ENCODE peak calls at places on chromosomes 11 and 22, in seven cellular contexts. R is H1, Y is SK-N-SH, C is HCT116, L is HepG2, V is GM12878, F is K562. P is an unnamed sample. For H3K4me1 and H3K9me3, the result is how much of the 10 kb centered on the place peaks cover.

GRCh38 chr22:42962295-42963230 is 52.4 kb downstream of the PACSIN2 start:
- DNase-seq in F (no peak), Y (no peak), C (no peak), R (no peak), V (no peak), L (no peak), P (no peak)

GRCh38 chr11:47234669-47235075 is 13.9 kb downstream of the ACP2 start:
- DNase-seq in V (no peak), L (no peak), R (no peak), Y (peak), F (no peak), C (no peak), P (no peak)

GRCh38 chr11:125170406-125171031 is 6.0 kb downstream of the PKNOX2 start:
- DNase-seq in C (no peak), R (no peak), L (no peak), Y (peak), V (no peak), F (peak), P (no peak)

GRCh38 chr22:25623310-25623734 is 58.8 kb downstream of the GRK3 start:
- DNase-seq in V (peak), Y (no peak), R (no peak), C (no peak), L (no peak), F (no peak), P (no peak)

GRCh38 chr11:47004595-47005033 is 68.1 kb downstream of the CSTPP1 start:
- DNase-seq in V (no peak), F (peak), R (no peak), C (no peak), Y (peak), L (peak), P (no peak)

GRCh38 chr22:19646383-19646782 is 67.9 kb upstream of the SEPTIN5 start:
- DNase-seq in C (no peak), Y (no peak), R (no peak), L (no peak), V (no peak), F (no peak), P (no peak)

GRCh38 chr11:119218141-119218878 is 12.2 kb downstream of the CBL start:
- DNase-seq in L (no peak), F (no peak), C (peak), Y (no peak), V (no peak), R (no peak), P (no peak)

GRCh38 chr11:49432242-49432848 is 223.9 kb upstream of the FOLH1 start:
- DNase-seq in F (no peak), V (no peak), L (no peak), R (no peak), Y (no peak), C (no peak), P (no peak)

GRCh38 chr22:48335442-48336139 is 1492.1 kb downstream of the BRD1 start:
- DNase-seq in C (no peak), L (no peak), R (no peak), V (no peak), Y (no peak), F (no peak), P (no peak)
- H3K4me1 ChIP-seq in C (under half), L (under half), R (under half), V (under half), Y (under half), F (under half), P (under half)

GRCh38 chr22:35510951-35511350 is 29.7 kb upstream of the RASD2 start:
- DNase-seq in C (no peak), R (no peak), V (no peak), F (no peak), Y (no peak), L (no peak), P (no peak)

GRCh38 chr22:35509451-35509850 is 31.2 kb upstream of the RASD2 start:
- DNase-seq in F (no peak), R (no peak), Y (no peak), V (no peak), C (no peak), L (no peak), P (no peak)

GRCh38 chr22:35514366-35514765 is 26.3 kb upstream of the RASD2 start:
- DNase-seq in R (no peak), L (no peak), C (no peak), V (no peak), Y (no peak), F (no peak), P (no peak)

GRCh38 chr22:35509960-35510359 is 30.7 kb upstream of the RASD2 start:
- DNase-seq in R (no peak), V (no peak), C (no peak), L (no peak), F (no peak), Y (no peak), P (no peak)

DNA sequence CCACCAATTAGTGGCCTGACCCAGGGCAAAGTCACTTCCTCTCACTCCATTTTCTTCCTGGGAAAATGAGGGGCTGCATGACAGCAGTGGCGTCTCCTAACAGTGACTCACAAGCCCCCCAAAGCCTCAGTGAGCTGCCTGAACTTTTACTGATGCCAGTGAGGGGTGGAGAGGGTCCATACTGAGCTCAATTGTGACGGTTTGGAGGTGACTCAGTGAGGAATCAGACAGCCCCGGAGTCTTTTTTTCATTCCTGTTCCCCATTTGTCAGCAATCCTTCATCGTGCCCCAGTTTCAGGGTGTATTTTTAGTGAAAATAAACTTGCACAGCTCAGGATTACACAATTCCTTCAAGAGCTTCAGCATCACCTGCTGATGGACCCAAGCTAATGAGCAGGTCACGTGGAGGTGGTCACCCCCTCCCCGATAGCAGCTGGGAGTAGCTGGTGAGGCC is 30.1 kb upstream of the RASD2 start:
- DNase-seq in F (no peak), V (no peak), L (no peak), R (no peak), C (no peak), Y (no peak), P (no peak)
- TF ChIP-seq YY1 in F (no peak), V (no peak), L (no peak), R (no peak), C (no peak), Y (no peak), P (no peak)

DNA sequence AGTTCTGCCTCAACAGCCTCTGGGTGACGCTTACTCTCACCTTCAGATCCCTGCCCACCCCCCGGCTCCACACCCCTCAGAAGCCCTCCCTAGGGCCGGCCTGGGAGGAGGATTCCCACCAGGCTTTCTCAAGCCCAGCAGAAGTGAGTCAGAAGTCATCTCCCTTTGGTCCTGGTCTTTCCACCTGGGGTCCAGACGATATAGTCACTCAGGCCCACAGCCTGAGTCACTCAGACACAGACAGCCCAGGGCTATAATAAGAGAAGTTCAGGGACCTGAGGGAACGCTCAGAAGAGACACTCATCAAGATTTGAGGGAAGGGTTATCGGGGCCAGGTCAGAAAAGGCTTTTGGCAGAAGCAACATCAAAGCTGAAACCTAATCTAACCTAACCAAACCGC is 127.1 kb downstream of the SPATA19 start:
- DNase-seq in V (no peak), R (no peak), Y (no peak), L (no peak), C (no peak), F (no peak), P (no peak)
- H3K9me3 ChIP-seq in V (under half), R (under half), Y (under half), L (under half), C (under half), F (under half), P (under half)

GRCh38 chr11:12433571-12434061 is 56.2 kb downstream of the PARVA start:
- DNase-seq in Y (peak), F (no peak), R (no peak), V (no peak), L (no peak), C (no peak), P (no peak)

GRCh38 chr11:12430912-12431311 is 53.5 kb downstream of the PARVA start:
- DNase-seq in F (no peak), V (no peak), C (no peak), L (peak), R (no peak), Y (no peak), P (no peak)

GRCh38 chr11:12430351-12430750 is 53.0 kb downstream of the PARVA start:
- DNase-seq in Y (no peak), V (no peak), C (no peak), R (no peak), L (no peak), F (no peak), P (no peak)

GRCh38 chr11:12434255-12434654 is 56.9 kb downstream of the PARVA start:
- DNase-seq in R (no peak), C (no peak), L (no peak), Y (no peak), F (no peak), V (no peak), P (no peak)

DNA sequence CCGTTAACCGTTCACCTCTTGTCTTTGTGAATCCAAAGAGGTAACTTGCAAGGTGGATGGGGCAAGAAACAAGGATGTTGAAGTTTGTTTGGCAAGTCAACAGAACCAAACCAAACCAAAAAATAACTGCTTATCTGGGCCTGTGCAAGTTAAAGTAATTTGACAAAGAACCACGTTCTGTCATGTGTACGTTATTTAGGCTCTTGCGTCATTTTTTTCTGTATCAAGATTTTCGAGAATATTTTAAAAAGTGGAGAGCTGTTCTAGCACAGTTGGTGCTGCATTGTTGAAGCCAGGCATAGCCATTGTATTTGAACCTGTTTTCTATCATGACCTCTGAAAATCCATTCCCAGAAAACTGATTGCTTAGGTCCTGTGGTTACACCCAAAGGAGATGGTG is 55.1 kb downstream of the PARVA start:
- DNase-seq in Y (no peak), C (no peak), R (no peak), L (no peak), F (no peak), V (no peak), P (no peak)
- H3K4me1 ChIP-seq in Y (under half), C (under half), R (under half), L (under half), F (under half), V (under half), P (under half)